ENCODE peak calls at places on chromosomes 16 and 17, in four cellular contexts. T, W, O and N are unnamed samples.

GRCh38 chr17:74336307-74336706 is 10.3 kb downstream of the KIF19 start:
- DNase-seq in T (no peak), O (no peak), W (no peak), N (no peak)

GRCh38 chr16:84084570-84085270 is 32.0 kb downstream of the MBTPS1 start:
- DNase-seq in W (peak), O (peak), T (peak), N (no peak)

GRCh38 chr17:15649861-15650391 is 30.4 kb upstream of the FBXW10B start:
- DNase-seq in W (peak), O (peak), T (no peak), N (peak)

GRCh38 chr17:57363998-57364645 is 107.8 kb downstream of the MSI2 start:
- DNase-seq in W (no peak), O (no peak), T (no peak), N (no peak)

GRCh38 chr17:79485991-79486390 is 124.9 kb downstream of the RBFOX3 start:
- DNase-seq in O (no peak), W (no peak), T (no peak), N (no peak)

GRCh38 chr17:77803726-77804125 is 154.8 kb upstream of the TNRC6C start:
- DNase-seq in O (no peak), T (no peak), W (no peak), N (no peak)

GRCh38 chr17:75454193-75454592 is 2.2 kb upstream of the TMEM94 start:
- DNase-seq in W (no peak), T (no peak), O (no peak), N (no peak)

GRCh38 chr16:86604436-86605220 is 26.3 kb downstream of the FOXL1 start:
- DNase-seq in W (no peak), O (no peak), T (peak), N (no peak)

GRCh38 chr16:56203052-56203451 is 11.8 kb downstream of the GNAO1 start:
- DNase-seq in O (peak), T (peak), W (peak), N (no peak)

GRCh38 chr16:71442041-71442440 is at the start of gene TLE7:
- DNase-seq in O (no peak), W (no peak), T (no peak), N (no peak)